ENCODE peak calls at places on chromosome 10, in eight cellular contexts. R is memory B cell; L is stimulated activated CD4-positive, alpha-beta T cell treated with anti-CD3 and anti-CD28 coated beads, Interleukin-4, amount 100 ng/mL, for 48 hours; Q is mucosa of gallbladder; M is NCI-H2029; O is tibial artery; K is activated CD4-positive, alpha-beta T cell treated with anti-CD3 and anti-CD28 coated beads, Interleukin-2, amount 50 U/mL, for 48 hours; N is esophagus squamous epithelium. H is an unnamed sample.

GRCh38 chr10:12350167-12350872 is 973 bp downstream of the CAMK1D start:
- DNase-seq in R (peak), L (no peak), Q (peak), M (no peak), O (peak), K (peak), N (no peak), H (peak)

GRCh38 chr10:52621635-52622079 is 150.9 kb downstream of the MBL2 start:
- DNase-seq in R (no peak), L (no peak), Q (no peak), M (no peak), O (no peak), K (no peak), N (no peak), H (no peak)

GRCh38 chr10:86349474-86349873 is 17.1 kb downstream of the GRID1 start:
- DNase-seq in R (no peak), L (no peak), Q (no peak), M (no peak), O (no peak), K (no peak), N (no peak), H (no peak)

GRCh38 chr10:69883256-69883655 is 81.5 kb downstream of the COL13A1 start:
- DNase-seq in R (no peak), L (no peak), Q (no peak), M (no peak), O (no peak), K (no peak), N (no peak), H (peak)

GRCh38 chr10:71218046-71218832 is 5.9 kb downstream of the UNC5B start:
- DNase-seq in R (no peak), L (no peak), Q (no peak), M (peak), O (peak), K (no peak), N (no peak), H (no peak)

GRCh38 chr10:129531195-129531968 is 64.3 kb downstream of the MGMT start:
- DNase-seq in R (no peak), L (no peak), Q (no peak), M (no peak), O (no peak), K (no peak), N (no peak), H (no peak)

GRCh38 chr10:94199565-94199964 is 163.2 kb downstream of the NOC3L start:
- DNase-seq in R (no peak), L (no peak), Q (no peak), M (no peak), O (peak), K (no peak), N (no peak), H (no peak)

GRCh38 chr10:116683821-116684220 is 58.5 kb downstream of the HSPA12A start:
- DNase-seq in R (no peak), L (no peak), Q (no peak), M (no peak), O (no peak), K (no peak), N (no peak), H (no peak)

GRCh38 chr10:31604646-31605170 is 285.7 kb downstream of the ZEB1 start:
- DNase-seq in R (no peak), L (no peak), Q (peak), M (no peak), O (no peak), K (no peak), N (no peak), H (no peak)

GRCh38 chr10:99276848-99277486 is 41.3 kb upstream of the HPSE2 start:
- DNase-seq in R (no peak), L (no peak), Q (no peak), M (no peak), O (no peak), K (no peak), N (no peak), H (no peak)

GRCh38 chr10:50603151-50603850 is 20.5 kb downstream of the SGMS1 start:
- DNase-seq in R (no peak), L (no peak), Q (no peak), M (no peak), O (no peak), K (no peak), N (no peak), H (no peak)

GRCh38 chr10:75402486-75403143 is 1.1 kb upstream of the ZNF503 start:
- DNase-seq in R (no peak), L (no peak), Q (peak), M (peak), O (peak), K (no peak), N (no peak), H (no peak)

GRCh38 chr10:128036011-128036615 is 90.1 kb downstream of the MKI67 start:
- DNase-seq in R (no peak), L (no peak), Q (no peak), M (no peak), O (no peak), K (no peak), N (no peak), H (no peak)

GRCh38 chr10:113356794-113357687 is 195.8 kb upstream of the HABP2 start:
- DNase-seq in R (no peak), L (no peak), Q (no peak), M (no peak), O (no peak), K (no peak), N (no peak), H (no peak)

GRCh38 chr10:86345296-86346168 is 21.1 kb downstream of the GRID1 start:
- DNase-seq in R (no peak), L (no peak), Q (peak), M (no peak), O (peak), K (no peak), N (no peak), H (no peak)

GRCh38 chr10:65342226-65342625 is 1583.6 kb upstream of the LRRTM3 start:
- DNase-seq in R (no peak), L (no peak), Q (no peak), M (no peak), O (no peak), K (no peak), N (no peak), H (no peak)

GRCh38 chr10:69092959-69093850 is 5.3 kb downstream of the SRGN start:
- DNase-seq in R (peak), L (peak), Q (peak), M (peak), O (peak), K (peak), N (peak), H (peak)

GRCh38 chr10:123019941-123020703 is 11.3 kb downstream of the ACADSB start:
- DNase-seq in R (no peak), L (no peak), Q (no peak), M (no peak), O (no peak), K (no peak), N (no peak), H (no peak)

GRCh38 chr10:92972066-92972870 is 88.3 kb upstream of the CYP26C1 start:
- DNase-seq in R (no peak), L (no peak), Q (no peak), M (no peak), O (no peak), K (no peak), N (no peak), H (no peak)

GRCh38 chr10:103766751-103767509 is 88.4 kb downstream of the SH3PXD2A start:
- DNase-seq in R (no peak), L (no peak), Q (no peak), M (no peak), O (no peak), K (no peak), N (no peak), H (no peak)

GRCh38 chr10:126309193-126309592 is 79.1 kb downstream of the ADAM12 start:
- DNase-seq in R (no peak), L (no peak), Q (no peak), M (no peak), O (no peak), K (no peak), N (no peak), H (no peak)

GRCh38 chr10:60480865-60481563 is 91.3 kb upstream of the ANK3 start:
- DNase-seq in R (no peak), L (no peak), Q (peak), M (no peak), O (no peak), K (no peak), N (no peak), H (no peak)

GRCh38 chr10:3781458-3782098 is 3.4 kb downstream of the KLF6 start:
- DNase-seq in R (peak), L (no peak), Q (peak), M (no peak), O (peak), K (peak), N (no peak), H (no peak)

GRCh38 chr10:123398180-123398591 is 244.0 kb downstream of the BUB3 start:
- DNase-seq in R (no peak), L (no peak), Q (no peak), M (no peak), O (no peak), K (no peak), N (no peak), H (peak)

GRCh38 chr10:71527135-71527534 is 130.4 kb downstream of the CDH23 start:
- DNase-seq in R (no peak), L (no peak), Q (no peak), M (no peak), O (no peak), K (no peak), N (no peak), H (no peak)

GRCh38 chr10:31317652-31318381 is 1.2 kb upstream of the ZEB1 start:
- DNase-seq in R (no peak), L (peak), Q (no peak), M (no peak), O (no peak), K (peak), N (no peak), H (no peak)

GRCh38 chr10:122939819-122940543 is 14.0 kb downstream of the C10orf88 start:
- DNase-seq in R (no peak), L (no peak), Q (no peak), M (no peak), O (no peak), K (no peak), N (no peak), H (no peak)

GRCh38 chr10:119314486-119314885 is 107.1 kb downstream of the GRK5 start:
- DNase-seq in R (no peak), L (no peak), Q (no peak), M (no peak), O (no peak), K (no peak), N (no peak), H (no peak)

GRCh38 chr10:58475322-58476277 is 37.1 kb upstream of the BICC1 start:
- DNase-seq in R (no peak), L (no peak), Q (no peak), M (no peak), O (no peak), K (no peak), N (no peak), H (no peak)

GRCh38 chr10:116113721-116114501 is 159.1 kb downstream of the GFRA1 start:
- DNase-seq in R (no peak), L (no peak), Q (no peak), M (no peak), O (no peak), K (no peak), N (no peak), H (no peak)

GRCh38 chr10:60975716-60976115 is 31.7 kb upstream of the RHOBTB1 start:
- DNase-seq in R (no peak), L (no peak), Q (no peak), M (no peak), O (no peak), K (no peak), N (no peak), H (no peak)

GRCh38 chr10:93753621-93754250 is 4.0 kb upstream of the LGI1 start:
- DNase-seq in R (no peak), L (no peak), Q (no peak), M (no peak), O (no peak), K (no peak), N (no peak), H (no peak)

GRCh38 chr10:22252286-22252800 is 34.5 kb upstream of the EBLN1 start:
- DNase-seq in R (peak), L (peak), Q (peak), M (peak), O (peak), K (peak), N (no peak), H (peak)

GRCh38 chr10:3776796-3777571 is 8.0 kb downstream of the KLF6 start:
- DNase-seq in R (peak), L (no peak), Q (peak), M (no peak), O (no peak), K (peak), N (no peak), H (no peak)

GRCh38 chr10:7408003-7408493 is 2.8 kb downstream of the SFMBT2 start:
- DNase-seq in R (no peak), L (no peak), Q (peak), M (no peak), O (peak), K (peak), N (no peak), H (peak)

GRCh38 chr10:62817763-62818425 is 1.7 kb upstream of the EGR2 start:
- DNase-seq in R (peak), L (peak), Q (peak), M (no peak), O (peak), K (peak), N (no peak), H (peak)

GRCh38 chr10:110600487-110601101 is 33.1 kb downstream of the SMC3 start:
- DNase-seq in R (peak), L (peak), Q (no peak), M (no peak), O (no peak), K (no peak), N (no peak), H (peak)

GRCh38 chr10:72080042-72081035 is 8.0 kb downstream of the SPOCK2 start:
- DNase-seq in R (no peak), L (no peak), Q (no peak), M (no peak), O (no peak), K (no peak), N (no peak), H (no peak)

GRCh38 chr10:59375990-59376389 is 13.6 kb upstream of the FAM13C start:
- DNase-seq in R (no peak), L (no peak), Q (no peak), M (no peak), O (no peak), K (no peak), N (no peak), H (no peak)

GRCh38 chr10:127815147-127815546 is 77.6 kb downstream of the CLRN3 start:
- DNase-seq in R (no peak), L (no peak), Q (no peak), M (no peak), O (no peak), K (no peak), N (no peak), H (no peak)